ENCODE peak calls at places on chromosomes 13 and 19, in four cellular contexts. F is OCI-LY7, G is esophagus muscularis mucosa, C is right atrium auricular region. J is an unnamed sample.

GRCh38 chr13:24008679-24009078 is 111.4 kb upstream of the C1QTNF9B start:
- DNase-seq in G (no peak), C (no peak), F (no peak), J (no peak)

GRCh38 chr13:35891973-35892441 is 239.2 kb downstream of the DCLK1 start:
- DNase-seq in G (no peak), F (no peak), C (no peak), J (no peak)

GRCh38 chr19:18390075-18390909 is 4.3 kb downstream of the GDF15 start:
- DNase-seq in F (no peak), G (no peak), C (no peak), J (no peak)

GRCh38 chr13:60758637-60759036 is 361.6 kb downstream of the TDRD3 start:
- DNase-seq in G (no peak), F (no peak), C (no peak), J (no peak)

GRCh38 chr13:43305416-43305815 is 282.0 kb downstream of the DNAJC15 start:
- DNase-seq in G (no peak), C (no peak), F (no peak), J (no peak)

GRCh38 chr13:31742102-31742695 is 2.9 kb downstream of the RXFP2 start:
- DNase-seq in F (peak; percentile 64), G (no peak), C (peak; percentile 78), J (peak; percentile 77)

GRCh38 chr13:98188544-98189166 is 11.6 kb upstream of the RNF113B start:
- DNase-seq in F (no peak), G (no peak), C (no peak), J (no peak)

GRCh38 chr19:35549879-35550523 is 4.6 kb downstream of the TMEM147 start:
- DNase-seq in G (no peak), C (no peak), F (no peak), J (no peak)

GRCh38 chr13:43865892-43866291 is 13.6 kb downstream of the CCDC122 start:
- DNase-seq in G (no peak), C (no peak), F (no peak), J (no peak)

DNA sequence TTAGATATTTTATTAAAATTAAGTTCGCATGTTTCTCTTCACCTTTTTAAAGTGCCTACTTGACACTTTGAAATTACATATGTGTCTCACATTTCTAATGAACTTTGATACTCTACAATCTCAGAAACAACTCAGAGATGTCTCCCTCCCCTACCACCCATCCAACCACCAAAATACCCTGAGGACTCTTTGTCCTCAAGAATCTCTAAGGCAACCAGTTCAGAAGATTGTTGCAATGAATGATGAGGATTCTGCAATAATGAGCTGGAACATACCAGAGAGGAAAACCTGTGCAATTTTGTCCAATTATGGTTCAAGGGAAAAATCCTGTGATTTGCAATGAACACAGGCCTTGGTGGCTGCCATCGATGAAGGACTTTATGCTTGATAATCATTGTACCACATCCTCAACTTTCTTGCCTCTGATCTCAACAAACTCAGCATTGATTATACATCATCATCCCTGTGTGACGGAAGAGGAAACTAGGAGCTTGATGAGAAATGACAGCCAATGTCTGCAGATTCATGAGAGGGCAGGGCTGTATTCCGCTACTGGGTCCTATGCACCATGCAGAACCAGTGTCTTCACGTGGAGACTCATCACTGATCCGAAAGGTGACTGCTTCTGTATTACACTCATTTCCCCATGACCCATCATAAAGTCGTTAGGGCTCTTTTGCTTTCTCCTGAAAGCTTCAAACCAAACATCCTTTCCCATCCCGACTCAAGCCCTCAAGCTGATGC is 1.1 kb downstream of the FPR1 start:
- DNase-seq in F (no peak), G (no peak), C (no peak), J (no peak)
- H3K4me3 ChIP-seq in F (no peak overlapping the region), G (peak overlapping the region; percentile 42), C (peak overlapping the region; percentile 11), J (no peak overlapping the region)

GRCh38 chr19:5138606-5139594 is 170.0 kb downstream of the KDM4B start:
- DNase-seq in F (no peak), C (no peak), G (no peak), J (no peak)
- TF ChIP-seq CTCF in F (no peak), C (no peak), G (no peak), J (no peak)

DNA sequence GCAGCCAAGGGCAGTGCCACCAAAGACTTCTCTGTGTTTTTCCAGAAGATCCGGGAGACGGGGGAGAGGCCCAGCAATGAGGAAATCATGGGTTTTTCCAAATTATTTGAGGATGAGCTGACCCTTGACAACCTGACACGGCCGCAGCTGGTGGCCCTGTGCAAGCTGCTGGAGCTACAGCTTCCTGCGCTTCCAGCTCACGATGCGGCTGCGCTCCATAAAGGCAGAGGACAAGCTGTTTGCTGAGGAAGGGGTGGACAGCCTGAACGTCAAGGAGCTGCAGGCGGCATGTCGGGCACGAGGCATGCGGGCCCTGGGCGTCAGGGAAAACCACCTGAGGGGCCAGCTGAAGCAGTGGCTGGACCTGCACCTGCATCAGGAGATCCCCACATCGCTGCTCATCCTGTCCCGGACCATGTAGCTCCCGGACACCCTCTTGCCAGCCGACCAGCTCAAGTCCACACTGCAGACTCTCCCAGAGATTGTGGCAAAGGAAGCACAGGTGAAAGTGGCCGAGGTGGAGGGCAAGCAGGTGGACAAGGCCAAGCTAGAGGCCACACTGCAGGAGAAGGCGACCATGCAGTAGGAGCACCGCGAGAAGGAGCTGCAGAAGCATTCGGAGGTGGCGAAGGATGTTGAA is 11.7 kb downstream of the ZSCAN1 start:
- DNase-seq in C (no peak), F (no peak), G (no peak), J (no peak)
- H3K9me3 ChIP-seq in C (no peaks in the 10 kb centered on the region), F (no peaks in the 10 kb centered on the region), G (peaks cover 85% of the 10 kb centered on the region), J (peaks cover 32% of the 10 kb centered on the region)

GRCh38 chr13:40189885-40190655 is 476.4 kb downstream of the FOXO1 start:
- DNase-seq in F (no peak), G (no peak), C (no peak), J (no peak)
- H3K4me3 ChIP-seq in F (peak overlapping the region; percentile 12), G (no peak overlapping the region), C (no peak overlapping the region), J (no peak overlapping the region)

DNA sequence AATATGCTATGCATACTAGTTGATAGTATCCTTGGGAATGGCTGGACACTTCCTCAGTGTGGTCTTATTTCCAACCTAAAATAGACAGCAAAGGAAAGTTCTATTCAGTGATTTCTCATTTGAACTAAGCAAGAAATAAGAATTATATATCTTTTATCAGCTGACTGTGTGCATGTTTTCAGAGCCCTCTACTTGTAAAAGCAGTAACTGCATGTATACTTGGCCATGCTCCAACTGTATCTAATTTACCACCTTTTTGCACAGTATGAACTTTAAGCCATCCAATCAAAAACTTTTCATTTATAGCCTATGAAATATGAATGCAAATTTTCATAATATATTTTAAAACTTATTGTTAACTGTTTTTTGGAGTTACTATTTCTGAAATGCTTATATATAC is 136.4 kb upstream of the PCDH9 start:
- DNase-seq in C (no peak), G (no peak), F (no peak), J (no peak)
- TF ChIP-seq CTCF in C (no peak), G (no peak), F (peak; percentile 54), J (no peak)

GRCh38 chr19:48218964-48219363 is 36.7 kb downstream of the CARD8 start:
- DNase-seq in C (no peak), F (no peak), G (no peak), J (no peak)

GRCh38 chr19:48216933-48217332 is 38.8 kb downstream of the CARD8 start:
- DNase-seq in F (no peak), C (no peak), G (no peak), J (no peak)

GRCh38 chr19:48221628-48222027 is 34.1 kb downstream of the CARD8 start:
- DNase-seq in C (no peak), F (no peak), G (no peak), J (no peak)
- H3K9me3 ChIP-seq in C (no peaks in the 10 kb centered on the region), F (no peaks in the 10 kb centered on the region), G (no peaks in the 10 kb centered on the region), J (no peaks in the 10 kb centered on the region)

DNA sequence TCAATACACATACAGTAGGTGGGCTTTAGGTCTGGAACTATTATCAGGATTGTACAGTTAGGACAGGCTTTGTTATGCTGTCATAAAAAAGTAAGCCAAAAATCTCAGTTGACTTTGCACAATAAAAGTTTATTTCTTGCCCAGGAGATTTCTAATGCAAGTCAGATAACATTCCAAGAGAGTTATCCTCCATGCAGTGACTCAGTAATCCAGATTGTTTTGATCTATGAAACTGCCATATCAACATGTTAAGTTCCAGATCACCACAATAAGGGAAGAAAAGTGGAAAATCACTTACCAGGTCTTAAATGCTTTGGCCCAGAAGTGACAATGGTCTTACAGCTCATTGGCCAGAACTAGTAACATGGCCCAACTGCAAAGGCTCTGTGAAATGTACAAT is 636.2 kb upstream of the KLF12 start:
- DNase-seq in G (no peak), F (no peak), C (no peak), J (no peak)
- H3K4me3 ChIP-seq in G (no peak overlapping the region), F (no peak overlapping the region), C (no peak overlapping the region), J (no peak overlapping the region)